ENCODE peak calls at places on chromosomes 5 and 9, in eight cellular contexts. D is smooth muscle cell of the brain vasculature; S is Kasumi-1; X is activated naive CD4-positive, alpha-beta T cell; L is neuronal stem cell; O is HS-27A; H is stimulated activated CD8-positive, alpha-beta memory T cell treated with anti-CD3 and anti-CD28 coated beads, Interleukin-15, amount 100 ng/mL, for 24 hours; T is aorta. G is an unnamed sample.

GRCh38 chr5:133754575-133755169 is 142.3 kb upstream of the FSTL4 start:
- DNase-seq in D (no peak), S (peak), X (no peak), L (peak), O (no peak), H (no peak), T (no peak), G (no peak)

GRCh38 chr9:95778957-95779356 is 96.5 kb upstream of the ERCC6L2 start:
- DNase-seq in D (no peak), S (no peak), X (no peak), L (no peak), O (peak), H (no peak), T (no peak), G (no peak)

GRCh38 chr5:180563994-180564393 is 27.3 kb downstream of the SCGB3A1 start:
- DNase-seq in D (no peak), S (no peak), X (no peak), L (no peak), O (no peak), H (no peak), T (no peak), G (no peak)

GRCh38 chr5:177393990-177394389 is 6.5 kb downstream of the PFN3 start:
- DNase-seq in D (no peak), S (no peak), X (no peak), L (no peak), O (no peak), H (no peak), T (no peak), G (no peak)

GRCh38 chr5:57199866-57200265 is 26.0 kb downstream of the GPBP1 start:
- DNase-seq in D (no peak), S (peak), X (no peak), L (no peak), O (no peak), H (no peak), T (no peak), G (no peak)

GRCh38 chr5:14816999-14817761 is 54.4 kb downstream of the ANKH start:
- DNase-seq in D (peak), S (no peak), X (no peak), L (no peak), O (no peak), H (no peak), T (no peak), G (no peak)

GRCh38 chr5:58987193-58987592 is 404.3 kb downstream of the RAB3C start:
- DNase-seq in D (no peak), S (no peak), X (no peak), L (no peak), O (no peak), H (no peak), T (no peak), G (no peak)

GRCh38 chr9:3136999-3137675 is 293.2 kb upstream of the PUM3 start:
- DNase-seq in D (no peak), S (no peak), X (no peak), L (no peak), O (no peak), H (no peak), T (no peak), G (no peak)

GRCh38 chr9:12748016-12748415 is 26.8 kb upstream of the LURAP1L start:
- DNase-seq in D (no peak), S (no peak), X (no peak), L (no peak), O (no peak), H (no peak), T (no peak), G (no peak)

GRCh38 chr5:179146277-179146676 is 86.1 kb downstream of the ZNF354C start:
- DNase-seq in D (no peak), S (no peak), X (no peak), L (no peak), O (no peak), H (no peak), T (peak), G (no peak)

GRCh38 chr9:118533101-118533500 is 828.9 kb downstream of the TLR4 start:
- DNase-seq in D (no peak), S (no peak), X (no peak), L (no peak), O (peak), H (no peak), T (no peak), G (no peak)

GRCh38 chr9:79700607-79701330 is 129.0 kb downstream of the TLE4 start:
- DNase-seq in D (no peak), S (no peak), X (no peak), L (no peak), O (no peak), H (no peak), T (no peak), G (no peak)

GRCh38 chr5:149228610-149229297 is 42.9 kb upstream of the AFAP1L1 start:
- DNase-seq in D (peak), S (peak), X (no peak), L (no peak), O (no peak), H (no peak), T (no peak), G (no peak)

GRCh38 chr5:127001621-127002296 is 28.6 kb downstream of the MARCHF3 start:
- DNase-seq in D (no peak), S (no peak), X (no peak), L (no peak), O (peak), H (no peak), T (no peak), G (no peak)

GRCh38 chr5:150904479-150905311 is at the start of gene ZNF300:
- DNase-seq in D (peak), S (no peak), X (peak), L (peak), O (peak), H (peak), T (peak), G (peak)

GRCh38 chr9:14383296-14383695 is 69.4 kb upstream of the NFIB start:
- DNase-seq in D (no peak), S (peak), X (no peak), L (no peak), O (no peak), H (no peak), T (no peak), G (no peak)

GRCh38 chr5:179907570-179908324 is at the start of gene TBC1D9B:
- DNase-seq in D (peak), S (peak), X (peak), L (peak), O (no peak), H (peak), T (peak), G (peak)

GRCh38 chr5:79888643-79889042 is 102.4 kb downstream of the MTX3 start:
- DNase-seq in D (no peak), S (no peak), X (no peak), L (no peak), O (no peak), H (no peak), T (no peak), G (no peak)

GRCh38 chr5:181189363-181189961 is 15.5 kb downstream of the TRIM7 start:
- DNase-seq in D (no peak), S (no peak), X (no peak), L (no peak), O (no peak), H (no peak), T (peak), G (no peak)

GRCh38 chr5:137254153-137254552 is 245.0 kb downstream of the SPOCK1 start:
- DNase-seq in D (no peak), S (no peak), X (no peak), L (no peak), O (no peak), H (no peak), T (no peak), G (no peak)

GRCh38 chr5:446864-447263 is 3.9 kb downstream of the EXOC3 start:
- DNase-seq in D (no peak), S (peak), X (no peak), L (no peak), O (no peak), H (no peak), T (peak), G (no peak)

G was measured in mesothelial cell of epicardium.